ENCODE peak calls at places on chromosomes 6 and 20, in eight cellular contexts. D, A, J, N, O, I, E and V are unnamed samples.

GRCh38 chr6:35583893-35584688 is 71.4 kb upstream of the TULP1 start:
- DNase-seq in D (peak; percentile 44), A (peak; percentile 81), J (peak; percentile 68), N (peak; percentile 66), O (peak; percentile 62), I (no peak), E (peak; percentile 77), V (no peak)

GRCh38 chr20:21053002-21053762 is 53.0 kb downstream of the LINC00237 start:
- DNase-seq in D (no peak), A (no peak), J (no peak), N (no peak), O (no peak), I (no peak), E (no peak), V (no peak)

GRCh38 chr6:75012018-75012417 is 193.8 kb downstream of the COL12A1 start:
- DNase-seq in D (peak; percentile 12), A (no peak), J (no peak), N (no peak), O (peak; percentile 28), I (no peak), E (peak; percentile 44), V (no peak)

GRCh38 chr6:80425089-80425823 is 318.8 kb downstream of the BCKDHB start:
- DNase-seq in D (peak; percentile 100), A (no peak), J (no peak), N (no peak), O (peak; percentile 100), I (no peak), E (peak; percentile 99), V (no peak)

GRCh38 chr20:9517297-9518134 is 3.1 kb downstream of the LAMP5 start:
- DNase-seq in D (no peak), A (no peak), J (no peak), N (no peak), O (no peak), I (no peak), E (no peak), V (no peak)

GRCh38 chr20:37598611-37599342 is 71.1 kb upstream of the BLCAP start:
- DNase-seq in D (no peak), A (no peak), J (no peak), N (no peak), O (no peak), I (no peak), E (no peak), V (no peak)

GRCh38 chr6:151702851-151703629 is 104.4 kb upstream of the ESR1 start:
- DNase-seq in D (no peak), A (no peak), J (no peak), N (no peak), O (no peak), I (no peak), E (no peak), V (no peak)

GRCh38 chr20:20267685-20268429 is 100.0 kb upstream of the INSM1 start:
- DNase-seq in D (no peak), A (no peak), J (no peak), N (no peak), O (no peak), I (no peak), E (no peak), V (no peak)

GRCh38 chr6:121584591-121585369 is 149.3 kb downstream of the GJA1 start:
- DNase-seq in D (peak; percentile 78), A (no peak), J (no peak), N (no peak), O (peak; percentile 78), I (no peak), E (peak; percentile 74), V (no peak)

GRCh38 chr20:45405566-45406259 is 2.4 kb upstream of the DBNDD2 start:
- DNase-seq in D (peak; percentile 3), A (peak; percentile 34), J (peak; percentile 43), N (peak; percentile 27), O (peak; percentile 9), I (peak; percentile 83), E (no peak), V (peak; percentile 63)

GRCh38 chr6:161076211-161076677 is 84.7 kb downstream of the MAP3K4 start:
- DNase-seq in D (no peak), A (no peak), J (no peak), N (no peak), O (no peak), I (no peak), E (no peak), V (no peak)

GRCh38 chr6:20444786-20445271 is 43.1 kb downstream of the E2F3 start:
- DNase-seq in D (no peak), A (no peak), J (no peak), N (no peak), O (no peak), I (no peak), E (peak; percentile 28), V (no peak)

GRCh38 chr20:11853359-11853758 is 64.3 kb upstream of the BTBD3 start:
- DNase-seq in D (no peak), A (no peak), J (no peak), N (no peak), O (no peak), I (no peak), E (peak; percentile 52), V (no peak)

GRCh38 chr20:36572701-36573102 is 695 bp upstream of the TGIF2 start:
- DNase-seq in D (peak; percentile 24), A (no peak), J (no peak), N (peak; percentile 39), O (peak; percentile 46), I (no peak), E (peak; percentile 51), V (no peak)

GRCh38 chr6:29516108-29516507 is 28.4 kb upstream of the MAS1L start:
- DNase-seq in D (peak; percentile 66), A (no peak), J (no peak), N (no peak), O (peak; percentile 72), I (no peak), E (peak; percentile 5), V (no peak)

GRCh38 chr20:51371720-51372119 is 170.8 kb downstream of the NFATC2 start:
- DNase-seq in D (no peak), A (no peak), J (no peak), N (no peak), O (no peak), I (no peak), E (no peak), V (no peak)

GRCh38 chr20:51373713-51374481 is 168.6 kb downstream of the NFATC2 start:
- DNase-seq in D (peak; percentile 32), A (peak; percentile 16), J (no peak), N (no peak), O (peak; percentile 43), I (peak; percentile 73), E (no peak), V (no peak)

GRCh38 chr20:51372176-51372803 is 170.2 kb downstream of the NFATC2 start:
- DNase-seq in D (peak; percentile 43), A (peak; percentile 74), J (peak; percentile 70), N (peak; percentile 47), O (peak; percentile 60), I (no peak), E (peak; percentile 74), V (peak; percentile 79)

GRCh38 chr20:51374961-51375360 is 167.6 kb downstream of the NFATC2 start:
- DNase-seq in D (no peak), A (no peak), J (no peak), N (no peak), O (no peak), I (peak; percentile 77), E (no peak), V (no peak)

DNA sequence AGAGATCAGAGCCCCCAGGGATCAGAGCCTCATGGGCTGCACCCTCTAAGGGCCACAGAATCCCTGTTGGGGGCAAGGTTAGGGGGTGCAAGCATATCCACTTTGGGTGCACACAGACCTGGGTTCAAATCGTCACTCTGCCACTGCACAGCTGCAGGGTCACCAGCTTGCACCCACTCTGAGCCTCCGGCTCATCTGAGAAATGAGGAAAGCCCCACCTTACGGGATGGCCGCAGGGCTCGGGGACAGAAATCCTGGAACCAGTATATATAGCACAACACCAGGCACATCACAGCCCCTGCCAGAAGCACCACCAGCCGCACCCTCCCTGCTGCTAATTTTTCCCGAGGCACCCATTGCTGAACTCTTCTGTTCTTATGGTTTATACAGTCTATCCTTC is 169.6 kb downstream of the NFATC2 start:
- DNase-seq in D (no peak), A (no peak), J (no peak), N (no peak), O (no peak), I (peak; percentile 71), E (no peak), V (no peak)
- H3K27me3 ChIP-seq in D (no peaks in the 10 kb centered on the region), A (no peaks in the 10 kb centered on the region), J (no peaks in the 10 kb centered on the region), N (no peaks in the 10 kb centered on the region), O (no peaks in the 10 kb centered on the region), I (no peaks in the 10 kb centered on the region), E (no peaks in the 10 kb centered on the region), V (no peaks in the 10 kb centered on the region)

DNA sequence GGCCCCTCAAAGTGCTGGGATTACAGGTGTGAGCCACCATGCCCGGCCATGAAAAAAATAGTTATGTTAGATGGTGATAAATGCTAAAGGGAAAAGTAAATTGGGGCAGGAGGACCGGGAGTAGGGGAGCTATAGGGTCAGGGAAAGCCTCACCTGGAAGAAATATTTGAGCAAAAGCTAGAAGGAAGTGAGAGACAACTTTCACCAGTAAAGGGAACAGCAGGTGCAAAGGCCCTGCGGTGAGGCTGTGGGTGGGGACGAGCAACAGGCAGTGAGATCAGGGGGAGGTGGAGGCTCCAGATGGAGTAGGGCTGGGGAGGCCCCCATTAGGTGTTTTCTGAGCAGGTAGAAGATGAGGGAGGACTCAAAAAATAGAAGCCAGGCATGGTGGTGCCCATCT is 16.0 kb downstream of the BCAS4 start:
- DNase-seq in D (no peak), A (no peak), J (no peak), N (no peak), O (no peak), I (no peak), E (no peak), V (no peak)
- H3K4me1 ChIP-seq in D (peaks cover 11% of the 10 kb centered on the region), A (no peaks in the 10 kb centered on the region), J (no peaks in the 10 kb centered on the region), N (no peaks in the 10 kb centered on the region), O (peaks cover 7% of the 10 kb centered on the region), I (peaks cover 6% of the 10 kb centered on the region), E (peaks cover 4% of the 10 kb centered on the region), V (no peaks in the 10 kb centered on the region)

GRCh38 chr6:112037783-112038216 is 16.1 kb upstream of the CCN6 start:
- DNase-seq in D (peak; percentile 97), A (peak; percentile 47), J (peak; percentile 87), N (no peak), O (peak; percentile 98), I (no peak), E (peak; percentile 90), V (peak; percentile 90)
- H3K27me3 ChIP-seq in D (no peaks in the 10 kb centered on the region), A (no peaks in the 10 kb centered on the region), J (no peaks in the 10 kb centered on the region), N (no peaks in the 10 kb centered on the region), O (peaks cover 2% of the 10 kb centered on the region), I (no peaks in the 10 kb centered on the region), E (peaks cover 2% of the 10 kb centered on the region), V (no peaks in the 10 kb centered on the region)

GRCh38 chr6:156398371-156398770 is 378.8 kb upstream of the ARID1B start:
- DNase-seq in D (no peak), A (no peak), J (no peak), N (no peak), O (no peak), I (no peak), E (no peak), V (no peak)

GRCh38 chr6:156391977-156392376 is 385.2 kb upstream of the ARID1B start:
- DNase-seq in D (no peak), A (no peak), J (no peak), N (no peak), O (no peak), I (no peak), E (no peak), V (no peak)

GRCh38 chr6:156396791-156397418 is 380.3 kb upstream of the ARID1B start:
- DNase-seq in D (no peak), A (no peak), J (no peak), N (no peak), O (no peak), I (no peak), E (no peak), V (no peak)

GRCh38 chr6:156395276-156395675 is 381.9 kb upstream of the ARID1B start:
- DNase-seq in D (no peak), A (no peak), J (no peak), N (no peak), O (no peak), I (no peak), E (no peak), V (no peak)

GRCh38 chr6:156396068-156396771 is 381.0 kb upstream of the ARID1B start:
- DNase-seq in D (no peak), A (no peak), J (no peak), N (peak; percentile 12), O (no peak), I (no peak), E (no peak), V (no peak)
- H3K4me1 ChIP-seq in D (no peaks in the 10 kb centered on the region), A (peaks cover 3% of the 10 kb centered on the region), J (no peaks in the 10 kb centered on the region), N (peaks cover 3% of the 10 kb centered on the region), O (no peaks in the 10 kb centered on the region), I (no peaks in the 10 kb centered on the region), E (no peaks in the 10 kb centered on the region), V (no peaks in the 10 kb centered on the region)